ENCODE peak calls at places on chromosome 2, in nine cellular contexts. D is K562, A is lower lobe of right lung, Z is GM12865, W is astrocyte of the spinal cord, G is thoracic aorta, C is HCT116, O is endodermal cell, N is adrenal gland. Q is an unnamed sample.
A peak's percentile ranks its signal among the peaks of the same experiment; 100 is the strongest.

GRCh38 chr2:45190481-45190880 is 181.2 kb upstream of the SIX2 start:
- DNase-seq in N (no peak), W (peak; percentile 60), A (no peak), O (peak; percentile 77), C (no peak), G (no peak), D (peak; percentile 30), Z (no peak), Q (peak; percentile 84)

GRCh38 chr2:7609556-7610323 is 692.5 kb downstream of the RNF144A start:
- DNase-seq in Z (peak; percentile 65), D (no peak), C (no peak), G (no peak), A (no peak), O (no peak), N (no peak), W (no peak), Q (no peak)

GRCh38 chr2:106963156-106963555 is 77.2 kb upstream of the ST6GAL2 start:
- DNase-seq in D (no peak), G (no peak), N (no peak), C (no peak), Z (no peak), O (no peak), A (no peak), W (peak; percentile 37), Q (peak; percentile 78)

GRCh38 chr2:153519260-153519875 is 40.8 kb upstream of the RPRM start:
- DNase-seq in G (no peak), C (peak; percentile 55), W (peak; percentile 56), N (peak; percentile 59), Z (peak; percentile 63), A (no peak), D (peak; percentile 67), O (peak; percentile 83), Q (peak; percentile 63)

GRCh38 chr2:23617167-23617787 is 232.3 kb downstream of the KLHL29 start:
- DNase-seq in Z (no peak), A (peak; percentile 68), O (no peak), W (peak; percentile 50), D (peak; percentile 16), N (no peak), C (no peak), G (no peak), Q (peak; percentile 74)

GRCh38 chr2:105404736-105405135 is 5.9 kb upstream of the FHL2 start:
- DNase-seq in C (no peak), A (no peak), O (no peak), Z (no peak), W (no peak), G (no peak), N (no peak), D (no peak), Q (no peak)

GRCh38 chr2:3504741-3505140 is 14.6 kb downstream of the ADI1 start:
- DNase-seq in A (no peak), O (peak; percentile 19), C (no peak), D (no peak), W (no peak), N (no peak), G (no peak), Z (no peak), Q (no peak)

GRCh38 chr2:100252811-100253698 is 69.2 kb downstream of the LONRF2 start:
- DNase-seq in Z (no peak), A (no peak), D (no peak), O (peak; percentile 13), W (no peak), N (no peak), G (no peak), C (no peak), Q (no peak)

GRCh38 chr2:118607663-118608062 is 239.8 kb downstream of the EN1 start:
- DNase-seq in Z (no peak), W (no peak), G (no peak), D (no peak), O (no peak), A (no peak), N (no peak), C (no peak), Q (peak; percentile 15)

GRCh38 chr2:3526871-3527270 is 7.5 kb upstream of the ADI1 start:
- DNase-seq in C (no peak), Z (no peak), A (no peak), G (no peak), O (no peak), W (no peak), D (no peak), N (no peak), Q (no peak)

GRCh38 chr2:98541906-98542305 is 66.4 kb downstream of the COA5 start:
- DNase-seq in O (peak; percentile 13), G (no peak), D (no peak), A (no peak), W (no peak), N (no peak), Z (no peak), C (no peak), Q (peak; percentile 26)

GRCh38 chr2:232592687-232593407 is 40.6 kb upstream of the EFHD1 start:
- DNase-seq in N (peak; percentile 45), D (peak; percentile 6), A (no peak), G (no peak), O (no peak), Z (no peak), W (peak; percentile 90), C (peak; percentile 77), Q (peak; percentile 88)

GRCh38 chr2:97730245-97730644 is 16.9 kb downstream of the ZAP70 start:
- DNase-seq in N (no peak), W (peak; percentile 42), G (no peak), A (no peak), Z (no peak), C (no peak), D (no peak), O (no peak), Q (peak; percentile 48)

GRCh38 chr2:207385903-207386302 is 143.9 kb upstream of the CREB1 start:
- DNase-seq in C (no peak), W (peak; percentile 80), Z (no peak), G (no peak), O (no peak), A (no peak), N (no peak), D (no peak), Q (peak; percentile 67)

GRCh38 chr2:151634726-151635467 is 99.4 kb downstream of the NEB start:
- DNase-seq in W (no peak), N (no peak), G (no peak), A (no peak), O (no peak), D (no peak), C (no peak), Z (no peak), Q (peak; percentile 30)

DNA sequence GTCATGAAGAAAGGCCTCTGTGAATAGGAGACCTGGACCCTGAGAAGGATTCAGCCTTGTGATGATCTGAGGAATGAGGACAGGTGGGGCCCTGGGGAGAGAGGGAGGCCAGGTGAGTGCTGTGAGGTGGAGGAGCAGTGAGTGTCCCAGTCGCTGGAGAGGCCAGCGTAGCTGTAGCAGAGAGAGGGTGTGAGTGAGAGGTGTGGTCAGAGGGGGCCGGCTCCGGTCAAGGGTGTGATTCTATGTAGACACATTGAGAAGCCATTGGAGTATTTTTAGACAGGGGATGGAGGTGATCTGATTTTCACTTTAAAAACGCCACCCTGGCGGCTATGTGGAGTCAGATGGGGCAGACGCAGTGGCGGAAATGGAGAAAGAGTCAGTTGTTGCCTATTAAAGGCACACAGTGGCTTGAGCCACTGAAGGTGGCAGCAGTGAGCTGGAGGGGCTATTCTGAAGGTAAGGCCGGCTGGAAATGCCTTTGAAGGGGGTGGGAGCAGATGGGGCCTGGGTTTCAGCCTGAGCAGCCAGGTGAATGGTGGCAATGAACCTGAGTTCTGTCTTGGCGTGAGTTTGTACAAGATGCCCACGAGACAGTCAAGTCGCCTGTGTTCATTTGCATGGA is 55.6 kb downstream of the GREB1 start:
- DNase-seq in W (no peak), Z (peak; percentile 10), A (no peak), N (no peak), O (peak; percentile 63), G (no peak), C (no peak), D (peak; percentile 27), Q (no peak)
- TF ChIP-seq CTCF in W (peak; percentile 5), Z (no peak), A (no peak), N (no peak), O (peak; percentile 58), G (no peak), C (peak; percentile 39), D (peak; percentile 57), Q (peak; percentile 3)

GRCh38 chr2:66446178-66446860 is 11.4 kb downstream of the MEIS1 start:
- DNase-seq in C (no peak), A (peak; percentile 47), D (no peak), O (peak; percentile 87), G (no peak), W (peak; percentile 76), Z (no peak), N (peak; percentile 65), Q (peak; percentile 76)
- H3K4me3 ChIP-seq in C (no peak overlapping the region), A (peak overlapping the region; percentile 71), D (no peak overlapping the region), O (peak overlapping the region; percentile 71), G (peak overlapping the region; percentile 75), W (peak overlapping the region; percentile 44), Z (no peak overlapping the region), N (no peak overlapping the region), Q (peak overlapping the region; percentile 33)

GRCh38 chr2:230325316-230326243 is 1.4 kb upstream of the SP140L start:
- DNase-seq in G (no peak), W (no peak), D (no peak), N (no peak), O (peak; percentile 35), Z (no peak), A (no peak), C (no peak), Q (no peak)

GRCh38 chr2:230322561-230323384 is 4.2 kb upstream of the SP140L start:
- DNase-seq in Z (no peak), C (no peak), N (no peak), W (no peak), D (no peak), A (no peak), G (no peak), O (no peak), Q (no peak)

GRCh38 chr2:230324503-230324902 is 2.5 kb upstream of the SP140L start:
- DNase-seq in D (no peak), O (no peak), N (no peak), G (no peak), Z (no peak), A (no peak), C (no peak), W (no peak), Q (no peak)

GRCh38 chr2:230321031-230321430 is 6.0 kb upstream of the SP140L start:
- DNase-seq in Z (no peak), A (no peak), N (no peak), C (no peak), O (no peak), W (no peak), G (no peak), D (no peak), Q (no peak)

GRCh38 chr2:230323385-230324106 is 3.4 kb upstream of the SP140L start:
- DNase-seq in D (peak; percentile 69), G (no peak), N (no peak), C (peak; percentile 22), A (no peak), W (no peak), O (peak; percentile 58), Z (no peak), Q (no peak)
- TF ChIP-seq CTCF in D (peak; percentile 81), G (no peak), N (no peak), C (peak; percentile 80), A (no peak), W (no peak), O (no peak), Z (peak; percentile 40), Q (peak; percentile 27)

DNA sequence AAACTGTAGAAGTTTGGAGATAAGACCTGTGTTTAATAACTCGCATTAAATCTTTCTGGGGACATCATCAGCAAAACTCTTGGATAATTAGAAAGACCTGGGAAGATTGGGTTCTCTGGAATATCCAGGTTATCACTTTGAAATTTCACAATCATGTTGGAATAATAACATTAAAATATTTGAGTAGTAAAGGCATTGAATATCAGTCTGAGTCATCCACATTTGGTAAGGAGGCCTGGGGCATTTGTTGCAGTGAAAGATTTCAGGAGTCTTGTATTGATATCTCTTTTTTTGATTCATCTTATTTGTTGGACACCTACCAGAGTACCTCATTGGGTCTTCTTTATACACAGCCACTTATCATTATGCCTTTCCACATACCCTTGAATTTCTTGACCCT is 95.9 kb downstream of the EPB41L5 start:
- DNase-seq in A (no peak), G (no peak), O (no peak), D (no peak), C (no peak), W (peak; percentile 42), N (no peak), Z (no peak), Q (peak; percentile 57)
- H3K4me3 ChIP-seq in A (no peak overlapping the region), G (no peak overlapping the region), O (peak overlapping the region; percentile 22), D (no peak overlapping the region), C (no peak overlapping the region), W (no peak overlapping the region), N (no peak overlapping the region), Z (no peak overlapping the region), Q (no peak overlapping the region)

Q was measured in fibroblast of mammary gland.